ENCODE peak calls at places on chromosomes 13 and 19, in ten cellular contexts. V is left cardiac atrium, G is AG10803, C is epithelial cell of esophagus, P is NCI-H226, A is glutamatergic neuron, X is GM12865, R is upper lobe of left lung, H is left ventricle myocardium inferior, Z is heart right ventricle. F is an unnamed sample.

GRCh38 chr19:3577741-3578344 is 5.1 kb downstream of the HMG20B start:
- DNase-seq in P (no peak), X (no peak), G (no peak), C (no peak), Z (no peak), A (peak), V (no peak), H (no peak), R (peak), F (no peak)

GRCh38 chr13:91249370-91249769 is 98.1 kb upstream of the MIR17HG start:
- DNase-seq in Z (no peak), R (no peak), A (no peak), G (no peak), C (no peak), H (no peak), X (no peak), P (no peak), V (no peak), F (no peak)

GRCh38 chr13:47250141-47250540 is 353.3 kb upstream of the HTR2A start:
- DNase-seq in H (no peak), R (no peak), A (no peak), X (no peak), P (peak), C (peak), G (peak), V (peak), Z (no peak), F (peak)

GRCh38 chr13:77872995-77873394 is 45.6 kb downstream of the EDNRB start:
- DNase-seq in P (no peak), C (peak), V (no peak), X (no peak), Z (no peak), G (no peak), H (no peak), R (no peak), A (no peak), F (no peak)

GRCh38 chr13:100230813-100231575 is 142.1 kb downstream of the PCCA start:
- DNase-seq in Z (no peak), C (peak), P (no peak), V (no peak), H (no peak), X (peak), R (no peak), A (peak), G (no peak), F (no peak)

GRCh38 chr19:14091086-14091884 is 734 bp upstream of the SAMD1 start:
- DNase-seq in G (peak), P (peak), A (peak), H (no peak), V (no peak), C (peak), Z (peak), R (peak), X (peak), F (peak)

GRCh38 chr19:35879770-35880317 is 11.5 kb downstream of the APLP1 start:
- DNase-seq in Z (peak), H (peak), C (peak), G (peak), A (peak), P (peak), R (peak), X (peak), V (peak), F (peak)

GRCh38 chr19:5345895-5346386 is 5.3 kb upstream of the PTPRS start:
- DNase-seq in R (no peak), A (no peak), H (no peak), C (peak), P (peak), Z (no peak), G (peak), V (no peak), X (no peak), F (peak)

GRCh38 chr13:110507678-110508381 is 53.7 kb downstream of the RAB20 start:
- DNase-seq in A (no peak), Z (no peak), R (peak), P (no peak), C (peak), G (no peak), H (peak), V (no peak), X (no peak), F (no peak)

GRCh38 chr13:51045450-51045849 is 65.6 kb downstream of the C13orf42 start:
- DNase-seq in P (no peak), A (no peak), H (no peak), X (no peak), V (no peak), R (no peak), Z (no peak), C (no peak), G (no peak), F (no peak)

GRCh38 chr13:97212540-97213146 is 9.5 kb upstream of the MBNL2 start:
- DNase-seq in C (peak), H (no peak), G (peak), Z (no peak), P (peak), R (no peak), A (no peak), V (no peak), X (peak), F (peak)

GRCh38 chr19:41064974-41065569 is 23.2 kb upstream of the CYP2A13 start:
- DNase-seq in Z (no peak), C (peak), X (peak), V (no peak), R (no peak), H (no peak), A (no peak), P (peak), G (peak), F (peak)

GRCh38 chr13:74206061-74206561 is 71.9 kb upstream of the KLF12 start:
- DNase-seq in V (no peak), C (peak), X (no peak), R (no peak), A (no peak), G (peak), P (peak), Z (no peak), H (no peak), F (peak)

GRCh38 chr19:2578391-2578826 is 102.5 kb downstream of the GADD45B start:
- DNase-seq in R (peak), V (peak), H (peak), A (no peak), C (peak), Z (no peak), X (no peak), P (peak), G (peak), F (peak)

GRCh38 chr19:41696402-41697197 is 8.5 kb upstream of the CEACAM7 start:
- DNase-seq in C (peak), A (no peak), H (no peak), G (no peak), R (no peak), X (no peak), V (no peak), Z (no peak), P (no peak), F (no peak)

GRCh38 chr19:18939922-18940775 is 868 bp downstream of the HOMER3 start:
- DNase-seq in A (peak), G (peak), Z (peak), P (peak), V (peak), H (peak), R (peak), C (peak), X (no peak), F (peak)

GRCh38 chr13:99617474-99618255 is 116.4 kb downstream of the TM9SF2 start:
- DNase-seq in R (no peak), A (peak), P (no peak), V (peak), H (no peak), G (peak), Z (peak), X (peak), C (peak), F (peak)

GRCh38 chr13:106691251-106691650 is 123.3 kb upstream of the ARGLU1 start:
- DNase-seq in P (no peak), H (no peak), G (no peak), R (no peak), Z (no peak), V (no peak), A (no peak), C (no peak), X (no peak), F (no peak)

GRCh38 chr13:44365008-44365407 is 8.6 kb upstream of the SERP2 start:
- DNase-seq in G (peak), V (no peak), X (no peak), C (peak), Z (no peak), P (no peak), H (no peak), A (no peak), R (no peak), F (no peak)

GRCh38 chr13:30593001-30593400 is 24.7 kb upstream of the USPL1 start:
- DNase-seq in A (no peak), R (no peak), V (no peak), X (peak), Z (no peak), G (no peak), P (no peak), C (no peak), H (no peak), F (no peak)

GRCh38 chr19:39969681-39970423 is 1.1 kb upstream of the PSMC4 start:
- DNase-seq in Z (no peak), X (peak), V (no peak), P (no peak), H (no peak), R (no peak), A (peak), G (no peak), C (no peak), F (no peak)

GRCh38 chr13:98581971-98582702 is 5.2 kb upstream of the STK24 start:
- DNase-seq in X (no peak), H (no peak), P (no peak), R (no peak), V (no peak), Z (no peak), G (peak), C (peak), A (no peak), F (peak)

GRCh38 chr13:79782541-79783216 is 301.7 kb downstream of the NDFIP2 start:
- DNase-seq in G (peak), Z (peak), R (no peak), H (peak), C (peak), A (peak), X (peak), V (peak), P (peak), F (peak)